ENCODE peak calls at places on chromosomes 4 and X, in seven cellular contexts. One of them, this sample, is unnamed.
A peak's percentile ranks its signal among the peaks of the same experiment; 100 is the strongest.

GRCh38 chr4:4985844-4986243 is 33.4 kb downstream of the CYTL1 start:
- DNase-seq in neuronal stem cell: no peak
- DNase-seq in H1: no peak
- DNase-seq in H9: peak; percentile 56
- DNase-seq in mesendoderm: peak; percentile 65
- DNase-seq in trophoblast cell: no peak
- DNase-seq in mesenchymal stem cell: peak; percentile 23
- DNase-seq in this sample: no peak

GRCh38 chrX:54786972-54787371 is 11.1 kb downstream of the ITIH6 start:
- DNase-seq in trophoblast cell: no peak
- DNase-seq in mesendoderm: peak; percentile 44
- DNase-seq in H9: peak; percentile 46
- DNase-seq in neuronal stem cell: no peak
- DNase-seq in H1: no peak
- DNase-seq in mesenchymal stem cell: no peak
- DNase-seq in this sample: no peak

GRCh38 chr4:110049951-110050925 is 137.6 kb downstream of the EGF start:
- DNase-seq in H1: no peak
- DNase-seq in H9: no peak
- DNase-seq in mesenchymal stem cell: peak; percentile 59
- DNase-seq in mesendoderm: peak; percentile 56
- DNase-seq in neuronal stem cell: peak; percentile 38
- DNase-seq in trophoblast cell: no peak
- DNase-seq in this sample: peak; percentile 52

GRCh38 chr4:76752911-76753494 is 144.9 kb downstream of the SOWAHB start:
- DNase-seq in mesenchymal stem cell: peak; percentile 98
- DNase-seq in H9: no peak
- DNase-seq in trophoblast cell: no peak
- DNase-seq in neuronal stem cell: no peak
- DNase-seq in H1: no peak
- DNase-seq in mesendoderm: no peak
- DNase-seq in this sample: peak; percentile 100

GRCh38 chrX:118049713-118050112 is 66.9 kb downstream of the KLHL13 start:
- DNase-seq in H9: no peak
- DNase-seq in trophoblast cell: no peak
- DNase-seq in neuronal stem cell: no peak
- DNase-seq in mesendoderm: no peak
- DNase-seq in mesenchymal stem cell: no peak
- DNase-seq in H1: no peak
- DNase-seq in this sample: no peak

GRCh38 chr4:108141213-108142045 is 27.3 kb downstream of the LEF1 start:
- DNase-seq in H1: no peak
- DNase-seq in mesenchymal stem cell: no peak
- DNase-seq in neuronal stem cell: no peak
- DNase-seq in H9: no peak
- DNase-seq in mesendoderm: no peak
- DNase-seq in trophoblast cell: no peak
- DNase-seq in this sample: no peak

GRCh38 chr4:108465886-108466491 is 154.4 kb upstream of the RPL34 start:
- DNase-seq in H9: no peak
- DNase-seq in trophoblast cell: no peak
- DNase-seq in mesenchymal stem cell: no peak
- DNase-seq in neuronal stem cell: no peak
- DNase-seq in H1: no peak
- DNase-seq in mesendoderm: no peak
- DNase-seq in this sample: no peak

GRCh38 chr4:150082241-150082640 is 4.0 kb downstream of the DCLK2 start:
- DNase-seq in H1: no peak
- DNase-seq in trophoblast cell: no peak
- DNase-seq in mesenchymal stem cell: no peak
- DNase-seq in mesendoderm: no peak
- DNase-seq in neuronal stem cell: no peak
- DNase-seq in H9: no peak
- DNase-seq in this sample: no peak

GRCh38 chrX:129932137-129932791 is 26.3 kb downstream of the UTP14A start:
- DNase-seq in trophoblast cell: peak; percentile 37
- DNase-seq in H9: peak; percentile 86
- DNase-seq in mesendoderm: peak; percentile 94
- DNase-seq in H1: peak; percentile 64
- DNase-seq in neuronal stem cell: peak; percentile 74
- DNase-seq in mesenchymal stem cell: peak; percentile 84
- DNase-seq in this sample: peak; percentile 81

GRCh38 chr4:45284400-45285085 is 558.2 kb upstream of the GNPDA2 start:
- DNase-seq in H1: no peak
- DNase-seq in H9: no peak
- DNase-seq in mesendoderm: no peak
- DNase-seq in neuronal stem cell: no peak
- DNase-seq in mesenchymal stem cell: no peak
- DNase-seq in trophoblast cell: no peak
- DNase-seq in this sample: no peak

GRCh38 chrX:49838374-49838773 is 9.3 kb downstream of the PAGE4 start:
- DNase-seq in mesendoderm: peak; percentile 37
- DNase-seq in H9: peak; percentile 40
- DNase-seq in trophoblast cell: no peak
- DNase-seq in H1: no peak
- DNase-seq in neuronal stem cell: peak; percentile 15
- DNase-seq in mesenchymal stem cell: peak; percentile 22
- DNase-seq in this sample: peak; percentile 15

GRCh38 chr4:109989044-109989443 is 76.4 kb downstream of the EGF start:
- DNase-seq in H1: no peak
- DNase-seq in mesenchymal stem cell: no peak
- DNase-seq in H9: no peak
- DNase-seq in neuronal stem cell: no peak
- DNase-seq in trophoblast cell: peak; percentile 65
- DNase-seq in mesendoderm: no peak
- DNase-seq in this sample: no peak

GRCh38 chrX:150841466-150842197 is 56.8 kb downstream of the CD99L2 start:
- DNase-seq in H9: no peak
- DNase-seq in neuronal stem cell: no peak
- DNase-seq in mesenchymal stem cell: peak; percentile 47
- DNase-seq in trophoblast cell: peak; percentile 53
- DNase-seq in H1: no peak
- DNase-seq in mesendoderm: no peak
- DNase-seq in this sample: peak; percentile 23

GRCh38 chr4:8345053-8345945 is 75.7 kb downstream of the HTRA3 start:
- DNase-seq in H1: no peak
- DNase-seq in neuronal stem cell: no peak
- DNase-seq in mesenchymal stem cell: no peak
- DNase-seq in mesendoderm: no peak
- DNase-seq in trophoblast cell: no peak
- DNase-seq in H9: no peak
- DNase-seq in this sample: no peak

GRCh38 chrX:96655947-96656623 is 28.6 kb upstream of the DIAPH2 start:
- DNase-seq in mesendoderm: no peak
- DNase-seq in mesenchymal stem cell: no peak
- DNase-seq in H9: no peak
- DNase-seq in trophoblast cell: no peak
- DNase-seq in neuronal stem cell: no peak
- DNase-seq in H1: no peak
- DNase-seq in this sample: no peak

GRCh38 chrX:38484607-38485498 is 76.5 kb upstream of the TSPAN7 start:
- DNase-seq in H1: no peak
- DNase-seq in mesenchymal stem cell: no peak
- DNase-seq in trophoblast cell: no peak
- DNase-seq in H9: no peak
- DNase-seq in mesendoderm: no peak
- DNase-seq in neuronal stem cell: no peak
- DNase-seq in this sample: no peak

GRCh38 chrX:150486011-150486410 is 82.4 kb upstream of the MTM1 start:
- DNase-seq in neuronal stem cell: no peak
- DNase-seq in H9: peak; percentile 64
- DNase-seq in trophoblast cell: peak; percentile 17
- DNase-seq in mesendoderm: peak; percentile 62
- DNase-seq in mesenchymal stem cell: peak; percentile 65
- DNase-seq in H1: no peak
- DNase-seq in this sample: peak; percentile 59

GRCh38 chrX:70979136-70979762 is 48.4 kb upstream of the SLC7A3 start:
- DNase-seq in H1: no peak
- DNase-seq in neuronal stem cell: no peak
- DNase-seq in H9: peak; percentile 50
- DNase-seq in trophoblast cell: peak; percentile 28
- DNase-seq in mesenchymal stem cell: peak; percentile 57
- DNase-seq in mesendoderm: peak; percentile 74
- DNase-seq in this sample: peak; percentile 52

GRCh38 chr4:168480991-168481588 is 798 bp upstream of the DDX60L start:
- DNase-seq in H9: no peak
- DNase-seq in H1: no peak
- DNase-seq in mesendoderm: no peak
- DNase-seq in neuronal stem cell: no peak
- DNase-seq in mesenchymal stem cell: peak; percentile 83
- DNase-seq in trophoblast cell: peak; percentile 24
- DNase-seq in this sample: peak; percentile 85

GRCh38 chr4:83599183-83599582 is 63.3 kb downstream of the GPAT3 start:
- DNase-seq in H1: no peak
- DNase-seq in neuronal stem cell: no peak
- DNase-seq in mesenchymal stem cell: peak; percentile 57
- DNase-seq in trophoblast cell: peak; percentile 4
- DNase-seq in H9: no peak
- DNase-seq in mesendoderm: peak; percentile 69
- DNase-seq in this sample: peak; percentile 59
- H3K23ac ChIP-seq in H1: no peak overlapping the region
- H3K23ac ChIP-seq in neuronal stem cell: no peak overlapping the region
- H3K23ac ChIP-seq in mesenchymal stem cell: no peak overlapping the region
- H3K23ac ChIP-seq in trophoblast cell: no peak overlapping the region
- H3K23ac ChIP-seq in H9: no peak overlapping the region
- H3K23ac ChIP-seq in mesendoderm: no peak overlapping the region
- H3K23ac ChIP-seq in this sample: no peak overlapping the region

GRCh38 chr4:88353324-88353723 is 25.3 kb upstream of the HERC6 start:
- DNase-seq in neuronal stem cell: no peak
- DNase-seq in H1: no peak
- DNase-seq in mesendoderm: peak; percentile 36
- DNase-seq in trophoblast cell: no peak
- DNase-seq in H9: no peak
- DNase-seq in mesenchymal stem cell: no peak
- DNase-seq in this sample: no peak
- H2BK120ac ChIP-seq in neuronal stem cell: no peak overlapping the region
- H2BK120ac ChIP-seq in H1: no peak overlapping the region
- H2BK120ac ChIP-seq in mesendoderm: no peak overlapping the region
- H2BK120ac ChIP-seq in trophoblast cell: no peak overlapping the region
- H2BK120ac ChIP-seq in H9: no peak overlapping the region
- H2BK120ac ChIP-seq in mesenchymal stem cell: no peak overlapping the region
- H2BK120ac ChIP-seq in this sample: no peak overlapping the region

DNA sequence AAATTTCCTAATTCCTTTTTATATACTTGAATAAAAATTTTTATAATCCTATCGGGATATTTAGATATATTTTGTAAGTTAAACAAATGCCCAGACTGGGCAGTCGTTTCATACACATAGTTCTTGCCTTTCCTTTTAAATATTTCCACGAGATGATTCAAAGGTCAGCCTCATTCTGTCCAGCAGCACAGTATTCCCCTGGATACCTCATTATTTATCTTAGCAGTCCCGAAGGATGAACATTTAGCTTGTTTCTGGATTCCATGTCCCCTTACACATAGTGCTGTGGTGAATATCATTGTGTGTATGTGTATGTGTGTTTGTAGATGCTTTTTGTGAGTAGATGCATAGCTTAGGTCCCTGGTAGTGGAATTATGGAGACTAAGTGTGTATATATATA is 38.3 kb downstream of the RAPGEF2 start:
- DNase-seq in neuronal stem cell: no peak
- DNase-seq in H1: no peak
- DNase-seq in trophoblast cell: no peak
- DNase-seq in H9: no peak
- DNase-seq in mesenchymal stem cell: peak; percentile 60
- DNase-seq in mesendoderm: no peak
- DNase-seq in this sample: peak; percentile 79
- H3K18ac ChIP-seq in neuronal stem cell: no peak overlapping the region
- H3K18ac ChIP-seq in H1: no peak overlapping the region
- H3K18ac ChIP-seq in trophoblast cell: no peak overlapping the region
- H3K18ac ChIP-seq in H9: no peak overlapping the region
- H3K18ac ChIP-seq in mesenchymal stem cell: no peak overlapping the region
- H3K18ac ChIP-seq in mesendoderm: no peak overlapping the region
- H3K18ac ChIP-seq in this sample: no peak overlapping the region

DNA sequence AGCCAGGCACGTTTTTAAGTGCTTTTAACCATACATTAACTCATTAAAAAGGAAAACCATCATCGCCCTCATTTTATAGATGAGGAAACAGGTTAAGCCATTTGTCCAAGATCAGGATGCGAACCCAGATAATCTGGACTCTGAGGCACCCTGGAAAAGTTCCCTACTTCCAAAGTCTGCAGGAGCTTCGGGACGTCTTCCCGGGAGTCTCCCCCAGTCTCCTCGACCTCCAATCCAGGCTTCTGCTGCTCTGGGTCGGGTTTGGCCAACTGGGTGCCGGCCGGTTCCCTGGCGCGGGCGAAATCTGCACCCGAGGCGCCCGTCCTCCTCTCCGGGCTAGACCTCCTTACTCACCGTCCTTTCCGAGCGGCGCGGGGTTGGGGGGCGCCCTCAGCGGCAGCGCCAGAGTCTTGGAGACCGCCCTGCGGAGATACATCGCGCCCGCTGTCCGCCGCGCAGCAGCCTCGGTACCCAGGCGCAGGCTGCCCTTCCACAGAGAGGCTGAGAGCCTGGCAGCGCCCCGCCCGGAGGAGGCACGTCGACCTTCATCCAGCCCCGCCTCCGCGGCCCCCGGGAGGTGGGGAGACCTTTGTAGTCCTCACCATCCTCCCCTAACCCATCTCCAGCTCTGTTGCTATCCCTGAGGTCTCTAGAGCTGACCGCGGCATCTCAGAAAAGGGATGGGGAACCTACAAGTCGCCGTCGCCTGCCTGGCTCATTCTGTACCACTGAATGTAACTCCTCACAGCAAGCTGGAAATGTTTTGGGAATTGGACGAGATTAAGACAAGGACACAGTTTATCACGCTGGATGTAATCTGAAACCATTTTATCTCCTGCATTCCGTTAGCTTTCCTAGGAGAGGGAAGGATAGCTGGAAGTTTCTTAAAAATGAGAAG is at the start of gene MGARP:
- DNase-seq in mesenchymal stem cell: peak; percentile 51
- DNase-seq in trophoblast cell: no peak
- DNase-seq in neuronal stem cell: peak; percentile 54
- DNase-seq in mesendoderm: peak; percentile 73
- DNase-seq in H1: peak; percentile 50
- DNase-seq in H9: peak; percentile 89
- DNase-seq in this sample: peak; percentile 30
- H3K23ac ChIP-seq in mesenchymal stem cell: no peak within 1 kb of the TSS
- H3K23ac ChIP-seq in trophoblast cell: no peak within 1 kb of the TSS
- H3K23ac ChIP-seq in neuronal stem cell: peak within 1 kb of the TSS; percentile 14
- H3K23ac ChIP-seq in mesendoderm: no peak within 1 kb of the TSS
- H3K23ac ChIP-seq in H1: no peak within 1 kb of the TSS
- H3K23ac ChIP-seq in H9: no peak within 1 kb of the TSS
- H3K23ac ChIP-seq in this sample: peak within 1 kb of the TSS; percentile 81

GRCh38 chr4:118999919-119000318 is 111.3 kb downstream of the SYNPO2 start:
- DNase-seq in mesenchymal stem cell: no peak
- DNase-seq in H9: no peak
- DNase-seq in neuronal stem cell: no peak
- DNase-seq in H1: no peak
- DNase-seq in trophoblast cell: no peak
- DNase-seq in mesendoderm: no peak
- DNase-seq in this sample: no peak
- H2BK120ac ChIP-seq in mesenchymal stem cell: no peak overlapping the region
- H2BK120ac ChIP-seq in H9: no peak overlapping the region
- H2BK120ac ChIP-seq in neuronal stem cell: no peak overlapping the region
- H2BK120ac ChIP-seq in H1: no peak overlapping the region
- H2BK120ac ChIP-seq in trophoblast cell: no peak overlapping the region
- H2BK120ac ChIP-seq in mesendoderm: no peak overlapping the region
- H2BK120ac ChIP-seq in this sample: peak overlapping the region; percentile 89

GRCh38 chrX:46168254-46168653 is 377.0 kb downstream of the ZNF674 start:
- DNase-seq in neuronal stem cell: no peak
- DNase-seq in mesendoderm: no peak
- DNase-seq in trophoblast cell: no peak
- DNase-seq in H1: no peak
- DNase-seq in H9: no peak
- DNase-seq in mesenchymal stem cell: no peak
- DNase-seq in this sample: no peak
- H3K18ac ChIP-seq in neuronal stem cell: no peak overlapping the region
- H3K18ac ChIP-seq in mesendoderm: no peak overlapping the region
- H3K18ac ChIP-seq in trophoblast cell: no peak overlapping the region
- H3K18ac ChIP-seq in H1: no peak overlapping the region
- H3K18ac ChIP-seq in H9: no peak overlapping the region
- H3K18ac ChIP-seq in mesenchymal stem cell: no peak overlapping the region
- H3K18ac ChIP-seq in this sample: no peak overlapping the region